ENCODE peak calls at places on chromosomes 6 and 20, in six cellular contexts. V, T, I, M, A and X are unnamed samples.

GRCh38 chr6:95228636-95229035 is 348.7 kb upstream of the MANEA start:
- DNase-seq in V (no peak), T (no peak), I (no peak), M (peak), A (no peak), X (no peak)

GRCh38 chr6:13914346-13914745 is 10.4 kb upstream of the RNF182 start:
- DNase-seq in V (no peak), T (peak), I (no peak), M (peak), A (no peak), X (no peak)

GRCh38 chr6:3545156-3545555 is 88.3 kb upstream of the SLC22A23 start:
- DNase-seq in V (no peak), T (peak), I (no peak), M (no peak), A (no peak), X (no peak)

GRCh38 chr20:62236674-62236996 is 1.7 kb upstream of the OSBPL2 start:
- DNase-seq in V (no peak), T (no peak), I (peak), M (peak), A (no peak), X (peak)

GRCh38 chr6:2061880-2062279 is 183.5 kb downstream of the GMDS start:
- DNase-seq in V (no peak), T (peak), I (no peak), M (no peak), A (no peak), X (no peak)

GRCh38 chr6:28743271-28743789 is 180.5 kb downstream of the TRIM27 start:
- DNase-seq in V (no peak), T (peak), I (no peak), M (no peak), A (no peak), X (no peak)

GRCh38 chr6:25942561-25943147 is 12.2 kb upstream of the SLC17A2 start:
- DNase-seq in V (peak), T (peak), I (peak), M (peak), A (peak), X (peak)

GRCh38 chr20:59787186-59787890 is 146.1 kb downstream of the SYCP2 start:
- DNase-seq in V (no peak), T (no peak), I (no peak), M (no peak), A (no peak), X (no peak)

GRCh38 chr20:16052406-16052805 is 520.8 kb downstream of the KIF16B start:
- DNase-seq in V (no peak), T (no peak), I (no peak), M (no peak), A (no peak), X (no peak)

GRCh38 chr6:111260570-111261298 is 173.4 kb downstream of the SLC16A10 start:
- DNase-seq in V (no peak), T (peak), I (no peak), M (no peak), A (no peak), X (no peak)

GRCh38 chr6:30470968-30471367 is 18.3 kb upstream of the HLA-E start:
- DNase-seq in V (no peak), T (no peak), I (no peak), M (no peak), A (no peak), X (no peak)

GRCh38 chr6:135938588-135939215 is 87.2 kb downstream of the PDE7B start:
- DNase-seq in V (no peak), T (peak), I (peak), M (peak), A (peak), X (peak)

GRCh38 chr6:100487638-100488037 is 22.9 kb upstream of the SIM1 start:
- DNase-seq in V (no peak), T (no peak), I (no peak), M (no peak), A (no peak), X (no peak)

GRCh38 chr6:25250878-25251277 is 28.3 kb upstream of the CARMIL1 start:
- DNase-seq in V (peak), T (peak), I (no peak), M (no peak), A (no peak), X (no peak)

GRCh38 chr20:51489611-51490010 is 52.9 kb downstream of the NFATC2 start:
- DNase-seq in V (no peak), T (no peak), I (no peak), M (no peak), A (no peak), X (no peak)

GRCh38 chr6:16514249-16514648 is 247.0 kb downstream of the ATXN1 start:
- DNase-seq in V (no peak), T (peak), I (peak), M (peak), A (peak), X (peak)

GRCh38 chr6:168778201-168778600 is 337.2 kb downstream of the SMOC2 start:
- DNase-seq in V (no peak), T (no peak), I (no peak), M (no peak), A (no peak), X (peak)

DNA sequence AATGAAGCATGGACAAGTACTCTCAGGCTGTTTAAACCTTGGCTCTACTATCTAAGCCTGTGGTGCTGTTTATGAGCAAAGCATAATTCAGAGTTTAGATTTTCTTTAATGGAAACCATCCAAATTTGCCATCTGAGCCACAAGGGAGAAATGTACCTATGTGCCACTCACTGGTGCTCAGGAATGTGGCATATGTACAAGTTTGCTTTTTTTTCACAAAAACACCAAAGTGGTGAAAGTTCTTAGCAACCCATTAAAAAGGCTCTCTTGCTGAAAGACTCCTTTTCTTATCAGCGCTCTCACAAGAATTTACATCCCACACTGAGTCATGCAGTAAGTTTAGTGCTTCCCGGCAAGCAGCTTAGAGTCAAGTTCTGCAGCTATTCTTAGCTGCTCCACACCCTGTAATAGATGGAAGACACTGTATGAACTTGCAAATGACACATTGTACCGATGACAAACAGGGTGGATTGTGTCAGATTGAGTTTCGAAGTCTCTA is 57.3 kb upstream of the MLIP start:
- DNase-seq in V (peak), T (peak), I (peak), M (no peak), A (no peak), X (peak)
- TF ChIP-seq EZH2phosphoT487 in V (no peak), T (no peak), I (no peak), M (no peak), A (no peak), X (no peak)

GRCh38 chr6:69630767-69631166 is 166.0 kb downstream of the LMBRD1 start:
- DNase-seq in V (no peak), T (no peak), I (no peak), M (no peak), A (no peak), X (no peak)

GRCh38 chr6:69627625-69628024 is 169.2 kb downstream of the LMBRD1 start:
- DNase-seq in V (no peak), T (no peak), I (no peak), M (no peak), A (no peak), X (no peak)

GRCh38 chr6:69622230-69622629 is 174.6 kb downstream of the LMBRD1 start:
- DNase-seq in V (no peak), T (no peak), I (no peak), M (no peak), A (no peak), X (no peak)

GRCh38 chr6:69622924-69623323 is 173.9 kb downstream of the LMBRD1 start:
- DNase-seq in V (no peak), T (no peak), I (peak), M (peak), A (no peak), X (no peak)

DNA sequence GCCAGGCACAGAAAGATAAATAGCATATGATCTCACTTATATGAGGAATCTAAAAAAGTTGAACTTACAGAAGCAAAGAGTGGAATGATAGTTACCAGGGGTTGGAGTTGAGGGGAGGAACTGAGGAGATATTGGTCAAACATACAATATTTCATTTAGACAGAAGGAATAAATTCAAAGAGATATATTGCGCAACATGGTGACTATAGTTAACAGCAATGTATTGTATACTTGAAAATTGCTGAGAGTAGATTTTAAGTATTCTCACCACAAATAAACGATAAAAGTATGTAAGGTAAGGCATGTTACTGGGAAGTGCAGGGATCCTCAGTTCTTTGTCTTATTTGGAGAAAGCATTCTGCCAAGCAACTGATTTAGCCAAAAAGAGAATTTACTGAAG is 171.9 kb downstream of the LMBRD1 start:
- DNase-seq in V (no peak), T (no peak), I (no peak), M (no peak), A (no peak), X (no peak)
- TF ChIP-seq EZH2phosphoT487 in V (no peak), T (no peak), I (no peak), M (no peak), A (no peak), X (no peak)

DNA sequence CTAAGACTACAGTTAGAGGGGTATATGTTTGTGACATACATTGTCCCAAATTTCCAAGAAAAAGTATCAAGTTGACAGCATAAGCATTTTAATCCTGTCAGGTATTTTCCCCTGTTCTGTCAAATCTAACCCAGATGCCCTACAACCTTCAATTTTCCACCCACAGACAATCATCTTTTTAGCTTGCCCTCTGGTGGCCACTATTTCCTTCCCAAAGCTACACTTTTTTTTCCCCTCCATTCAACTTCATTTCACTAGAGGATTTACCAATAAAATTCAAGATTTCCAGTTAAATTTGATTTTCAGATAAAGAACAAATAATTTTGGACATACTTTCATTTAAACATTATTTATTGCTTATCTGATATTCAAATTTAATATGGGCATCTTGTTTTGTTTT is 286.6 kb downstream of the TENT5A start:
- DNase-seq in V (peak), T (peak), I (peak), M (peak), A (peak), X (peak)
- TF ChIP-seq EZH2phosphoT487 in V (no peak), T (no peak), I (no peak), M (no peak), A (no peak), X (no peak)

DNA sequence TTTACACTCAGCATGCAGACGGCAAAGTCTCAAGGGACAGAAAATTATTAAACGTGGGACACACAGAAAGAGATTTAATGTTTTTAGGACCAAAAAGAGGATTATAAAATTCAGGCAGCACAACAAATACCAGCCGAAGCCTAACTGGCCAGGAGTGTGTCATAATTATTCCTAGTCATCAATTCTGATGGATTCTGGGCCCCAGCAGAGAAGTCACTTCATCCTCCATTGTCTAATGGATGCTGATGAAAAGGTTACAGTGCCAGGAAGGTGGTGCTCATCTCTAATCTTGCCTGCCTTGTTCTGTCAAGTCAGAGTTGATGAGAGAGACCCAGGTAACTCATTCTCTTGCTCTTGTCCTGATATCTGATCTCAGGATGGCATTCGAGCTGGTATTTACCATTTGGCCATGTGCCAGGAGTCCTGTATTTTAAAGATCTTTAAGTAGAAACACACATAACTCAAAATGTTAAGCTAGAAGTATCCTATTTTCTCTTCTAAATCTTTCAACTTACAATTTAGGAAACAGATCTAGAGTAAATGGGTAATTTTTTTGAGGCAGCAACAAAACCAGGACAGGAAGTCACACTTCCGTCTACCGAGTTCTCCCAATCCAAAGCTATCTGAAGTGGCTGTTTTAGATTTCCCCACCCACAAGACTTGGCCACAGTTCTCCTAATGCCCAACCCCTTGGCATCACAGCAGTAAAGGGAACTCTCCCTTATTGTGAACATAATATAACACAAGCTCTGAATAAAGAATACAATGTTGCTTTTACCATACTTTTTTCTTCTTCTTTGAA is 50.0 kb downstream of the ADAT2 start:
- DNase-seq in V (no peak), T (peak), I (no peak), M (no peak), A (no peak), X (no peak)
- TF ChIP-seq EZH2phosphoT487 in V (no peak), T (no peak), I (no peak), M (no peak), A (no peak), X (no peak)

DNA sequence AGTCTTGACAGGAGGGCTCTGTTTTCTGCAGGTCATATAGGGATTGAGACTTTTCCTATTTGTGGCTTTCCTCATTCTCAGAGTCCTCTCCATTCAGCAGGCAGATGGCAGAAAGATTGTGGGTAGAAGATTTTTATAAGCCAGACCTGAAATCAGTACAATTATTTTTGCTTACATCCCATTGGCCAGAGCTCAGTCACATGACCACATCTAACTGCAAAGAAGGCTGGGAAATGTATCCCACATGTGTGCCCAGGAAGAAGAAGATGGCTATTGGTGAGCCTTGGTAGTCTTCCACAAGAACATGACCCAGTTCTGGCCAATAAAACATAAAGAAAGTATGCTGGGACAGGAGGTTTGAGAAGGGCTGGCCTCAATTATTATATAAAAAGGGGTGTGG is 21.5 kb upstream of the CCN5 start:
- DNase-seq in V (no peak), T (no peak), I (no peak), M (no peak), A (no peak), X (no peak)
- TF ChIP-seq EZH2phosphoT487 in V (no peak), T (no peak), I (no peak), M (no peak), A (no peak), X (no peak)

GRCh38 chr6:166241974-166242373 is 66.2 kb downstream of the PRR18 start:
- DNase-seq in V (no peak), T (no peak), I (no peak), M (no peak), A (no peak), X (no peak)

GRCh38 chr6:166240889-166241288 is 67.3 kb downstream of the PRR18 start:
- DNase-seq in V (no peak), T (no peak), I (peak), M (no peak), A (no peak), X (no peak)

GRCh38 chr6:166245148-166245547 is 63.0 kb downstream of the PRR18 start:
- DNase-seq in V (no peak), T (no peak), I (no peak), M (no peak), A (no peak), X (no peak)

GRCh38 chr6:166242888-166243287 is 65.3 kb downstream of the PRR18 start:
- DNase-seq in V (no peak), T (no peak), I (no peak), M (no peak), A (no peak), X (no peak)

DNA sequence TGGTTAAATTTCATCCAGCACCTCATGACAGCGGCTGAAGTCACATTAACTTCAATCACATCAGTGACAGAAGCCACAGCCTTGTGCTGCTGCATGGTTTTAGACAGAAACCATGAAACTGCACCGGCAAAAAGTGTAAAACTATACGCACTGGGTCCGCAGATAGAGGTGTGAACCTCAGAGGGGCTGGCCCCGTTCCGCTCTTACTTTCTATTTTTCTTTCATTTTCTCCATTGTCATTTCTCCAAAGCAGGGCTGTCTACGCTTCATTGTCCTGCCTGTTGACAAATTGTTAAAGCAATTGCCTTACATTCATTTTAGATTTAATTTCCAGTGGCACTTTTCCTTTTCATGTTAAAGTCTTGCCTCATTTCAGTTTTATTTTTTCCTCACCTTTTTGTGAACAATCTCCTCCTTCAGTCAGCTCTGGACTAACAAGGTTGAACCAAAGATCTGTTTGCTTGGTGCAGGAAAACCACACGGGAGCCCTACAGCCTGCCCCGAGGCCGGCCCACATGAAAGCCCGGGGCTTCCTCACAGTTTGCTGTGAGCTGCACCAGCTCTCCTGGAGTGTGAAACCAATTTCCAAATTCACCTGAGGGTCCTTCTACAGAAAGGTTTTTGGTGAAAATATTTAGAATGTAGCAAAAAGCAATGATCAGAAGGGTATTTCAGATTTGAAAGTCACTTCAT is 63.7 kb downstream of the PRR18 start:
- DNase-seq in V (no peak), T (no peak), I (no peak), M (no peak), A (no peak), X (no peak)
- TF ChIP-seq EZH2phosphoT487 in V (no peak), T (no peak), I (no peak), M (no peak), A (no peak), X (no peak)

GRCh38 chr6:170110201-170111140 is 180.4 kb downstream of the DLL1 start:
- DNase-seq in V (no peak), T (no peak), I (no peak), M (no peak), A (no peak), X (no peak)
- TF ChIP-seq EZH2phosphoT487 in V (no peak), T (no peak), I (no peak), M (no peak), A (no peak), X (no peak)

DNA sequence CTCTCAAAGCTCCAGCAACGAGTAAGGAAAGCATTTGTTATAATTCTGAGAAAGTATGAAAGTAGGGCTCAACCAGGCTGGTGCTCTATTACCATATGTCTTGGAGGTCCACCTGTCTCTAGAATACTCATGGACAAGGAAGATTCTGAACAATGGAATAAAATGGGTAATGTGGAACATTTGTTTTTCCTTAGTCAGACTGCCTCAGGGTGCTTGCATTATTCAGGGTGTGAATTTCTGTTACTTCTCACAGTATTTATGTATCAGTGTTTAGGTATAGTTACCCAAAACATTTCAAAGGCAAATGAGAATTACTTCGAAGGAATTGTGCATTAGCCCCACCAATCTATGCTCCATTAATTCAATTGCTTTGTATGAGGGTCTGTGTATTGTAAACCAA is 586.2 kb upstream of the CITED2 start:
- DNase-seq in V (no peak), T (no peak), I (no peak), M (no peak), A (no peak), X (no peak)
- TF ChIP-seq EZH2phosphoT487 in V (no peak), T (no peak), I (no peak), M (no peak), A (no peak), X (no peak)

DNA sequence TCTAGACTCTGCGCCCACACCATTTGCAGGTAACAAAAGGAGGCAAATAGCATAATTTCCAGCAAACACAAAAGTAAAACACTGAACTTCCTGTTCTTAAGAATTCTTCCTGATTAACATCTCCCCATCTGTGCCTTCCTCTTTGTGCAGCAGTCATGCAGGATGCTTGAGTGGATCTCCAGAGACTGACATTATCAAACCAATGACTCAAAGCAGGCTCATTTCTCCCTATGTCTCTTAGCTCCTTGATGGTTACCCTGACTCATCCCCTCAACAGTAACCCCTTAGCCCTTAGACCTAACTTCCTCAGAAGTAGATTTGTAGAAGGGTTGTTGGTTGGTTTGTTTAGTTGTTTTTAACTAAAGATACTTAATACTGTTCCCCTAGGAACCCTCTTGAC is 137.0 kb upstream of the RIN2 start:
- DNase-seq in V (no peak), T (peak), I (no peak), M (no peak), A (no peak), X (no peak)
- TF ChIP-seq EZH2phosphoT487 in V (no peak), T (no peak), I (no peak), M (no peak), A (no peak), X (no peak)